ENCODE peak calls at places on chromosomes 7 and 10, in six cellular contexts. T is brain microvascular endothelial cell, N is A549, U is WTC11, M is fibroblast of pulmonary artery, L is dorsolateral prefrontal cortex. H is an unnamed sample.

GRCh38 chr10:46530249-46531186 is 25.9 kb downstream of the GPRIN2 start:
- DNase-seq in T (peak; percentile 98), N (peak; percentile 79), U (peak; percentile 11), M (peak; percentile 96), L (peak; percentile 34), H (no peak)

GRCh38 chr7:135747366-135747765 is 1.2 kb downstream of the FAM180A start:
- DNase-seq in T (no peak), N (no peak), U (no peak), M (no peak), L (no peak), H (no peak)

GRCh38 chr10:123997486-123998196 is 95.8 kb downstream of the CHST15 start:
- DNase-seq in T (peak; percentile 97), N (no peak), U (no peak), M (peak; percentile 83), L (no peak), H (no peak)

GRCh38 chr7:136998495-136998894 is 130.0 kb downstream of the CHRM2 start:
- DNase-seq in T (peak; percentile 20), N (no peak), U (no peak), M (peak; percentile 15), L (no peak), H (no peak)

GRCh38 chr7:23378996-23379395 is 79.9 kb downstream of the MALSU1 start:
- DNase-seq in T (no peak), N (no peak), U (no peak), M (no peak), L (no peak), H (no peak)

GRCh38 chr10:78981257-78981969 is 87.4 kb upstream of the ZMIZ1 start:
- DNase-seq in T (no peak), N (no peak), U (no peak), M (no peak), L (no peak), H (no peak)

GRCh38 chr10:132192076-132192975 is 5.6 kb downstream of the DPYSL4 start:
- DNase-seq in T (no peak), N (no peak), U (no peak), M (no peak), L (no peak), H (no peak)

GRCh38 chr10:5888843-5889623 is 660 bp downstream of the ANKRD16 start:
- DNase-seq in T (no peak), N (no peak), U (peak; percentile 60), M (peak; percentile 14), L (peak; percentile 45), H (peak; percentile 39)

DNA sequence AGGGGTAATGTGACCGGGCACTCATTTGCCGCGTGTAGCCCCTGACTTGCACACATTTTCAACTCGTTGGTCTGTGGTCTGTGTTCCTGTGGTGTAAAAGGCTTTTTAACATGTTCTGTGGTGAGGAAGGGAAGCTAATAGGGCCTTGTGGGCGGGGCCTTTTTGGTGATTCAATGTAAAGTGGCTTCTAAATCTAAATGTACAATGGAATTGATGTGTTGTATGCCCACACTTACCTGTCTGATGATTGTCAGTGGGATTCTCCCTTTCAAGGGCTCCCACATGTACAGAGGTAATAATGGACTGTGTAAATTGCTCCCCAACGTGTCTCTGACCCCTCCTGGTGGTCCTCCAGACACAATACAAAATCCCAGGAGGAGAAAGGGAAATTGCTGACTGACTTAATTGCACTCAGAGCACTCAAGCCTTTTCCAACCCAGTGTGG is 43.1 kb upstream of the GATAD1 start:
- DNase-seq in T (no peak), N (no peak), U (no peak), M (peak; percentile 10), L (no peak), H (no peak)
- TF ChIP-seq CTCF in T (peak; percentile 43), N (no peak), U (no peak), M (peak; percentile 23), L (peak; percentile 8), H (no peak)

GRCh38 chr10:37857287-37858211 is at the start of gene ZNF248:
- DNase-seq in T (peak; percentile 93), N (peak; percentile 81), U (peak; percentile 55), M (peak; percentile 98), L (peak; percentile 96), H (peak; percentile 68)
- TF ChIP-seq CTCF in T (no peak), N (no peak), U (no peak), M (no peak), L (no peak), H (peak; percentile 10)

GRCh38 chr7:158494162-158494586 is 93.4 kb downstream of the PTPRN2 start:
- DNase-seq in T (no peak), N (no peak), U (peak; percentile 43), M (no peak), L (no peak), H (no peak)
- TF ChIP-seq CTCF in T (no peak), N (peak; percentile 7), U (no peak), M (no peak), L (peak; percentile 19), H (no peak)

DNA sequence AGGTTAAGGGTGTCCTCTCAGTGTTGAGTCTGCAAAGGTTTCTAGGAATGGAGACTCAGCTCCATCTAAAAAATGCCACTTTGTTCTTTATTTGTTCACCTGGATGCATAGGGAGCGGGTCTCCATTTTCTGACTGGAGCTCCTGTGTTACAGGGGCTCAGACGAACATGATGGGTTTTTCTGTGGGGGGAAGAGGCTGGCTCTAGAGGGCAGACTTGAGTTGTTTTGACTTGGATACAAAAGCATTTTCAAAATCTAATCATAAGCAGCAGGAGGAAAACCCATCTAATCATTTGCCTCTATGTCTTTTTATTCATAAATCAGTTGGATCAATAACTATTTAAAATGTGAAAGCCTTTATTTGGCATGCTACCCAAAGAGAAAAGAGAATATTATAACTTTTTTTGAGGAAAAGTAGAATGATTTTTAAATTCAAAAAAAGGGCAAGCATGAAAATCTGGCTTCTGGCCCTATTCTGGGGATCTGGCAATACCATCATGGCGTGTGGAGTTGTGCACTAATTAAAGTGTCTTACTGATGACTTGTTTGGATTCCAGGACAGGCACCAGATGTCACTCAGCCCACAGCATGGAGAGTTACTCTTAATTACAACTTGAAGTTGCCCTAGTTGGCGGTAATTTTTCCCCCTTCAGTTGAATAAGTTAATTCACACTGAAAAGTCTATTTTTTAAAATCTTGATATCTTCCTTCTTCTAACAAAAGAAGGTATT is 594.9 kb downstream of the REEP3 start:
- DNase-seq in T (peak; percentile 28), N (peak; percentile 6), U (peak; percentile 56), M (peak; percentile 23), L (no peak), H (no peak)
- TF ChIP-seq CTCF in T (peak; percentile 68), N (peak; percentile 43), U (peak; percentile 9), M (peak; percentile 55), L (peak; percentile 60), H (peak; percentile 59)

GRCh38 chr10:102595293-102595692 is 49.0 kb upstream of the TRIM8 start:
- DNase-seq in T (no peak), N (no peak), U (no peak), M (no peak), L (no peak), H (no peak)
- TF ChIP-seq CTCF in T (no peak), N (no peak), U (no peak), M (no peak), L (peak; percentile 28), H (no peak)

DNA sequence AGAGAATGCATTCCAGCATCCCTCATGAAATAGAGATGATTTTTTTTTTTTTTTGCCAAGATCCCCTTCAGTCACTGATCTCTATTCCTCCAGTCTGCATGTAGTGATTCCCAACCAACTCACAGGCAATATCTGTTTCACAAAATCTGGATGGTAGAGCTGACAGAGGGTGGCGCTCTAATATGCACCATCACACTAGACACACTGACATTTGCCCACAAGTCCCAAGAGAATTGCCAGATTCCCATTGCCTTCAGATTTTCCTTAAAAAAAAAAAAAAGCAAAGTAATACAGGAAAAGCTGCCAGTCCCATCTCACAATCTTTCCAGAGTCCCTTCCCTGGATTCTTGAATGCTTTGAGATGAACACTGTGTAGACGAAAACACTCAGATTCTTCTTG is 301.0 kb downstream of the SORCS1 start:
- DNase-seq in T (no peak), N (no peak), U (peak; percentile 36), M (no peak), L (no peak), H (no peak)
- TF ChIP-seq CTCF in T (no peak), N (no peak), U (no peak), M (no peak), L (no peak), H (peak; percentile 17)

GRCh38 chr10:119652361-119652760 is 1.2 kb downstream of the BAG3 start:
- DNase-seq in T (no peak), N (peak; percentile 71), U (no peak), M (peak; percentile 73), L (no peak), H (no peak)
- TF ChIP-seq CTCF in T (peak; percentile 50), N (peak; percentile 35), U (no peak), M (peak; percentile 45), L (no peak), H (peak; percentile 32)

H was measured in progenitor cell of endocrine pancreas.